ENCODE peak calls at places on chromosomes 5 and 9, in eight cellular contexts. Y is left colon; A is HFFc6; H is iPS-NIHi11; K is stimulated activated CD8-positive, alpha-beta memory T cell treated with anti-CD3 and anti-CD28 coated beads, Interleukin-7, amount 100 ng/mL, for 1 hour; C is AG08395; V is MCF 10A; P is astrocyte of the cerebellum. N is an unnamed sample.

GRCh38 chr9:76868897-76869296 is 37.0 kb downstream of the PRUNE2 start:
- DNase-seq in Y (no peak), V (no peak), C (no peak), K (no peak), H (no peak), A (no peak), P (no peak), N (no peak)

GRCh38 chr5:74763504-74763903 is 3.4 kb downstream of the GFM2 start:
- DNase-seq in V (no peak), K (no peak), A (no peak), H (no peak), P (no peak), C (no peak), Y (no peak), N (no peak)

GRCh38 chr9:110947645-110948044 is 90.6 kb downstream of the LPAR1 start:
- DNase-seq in K (no peak), H (no peak), C (no peak), Y (no peak), A (no peak), P (no peak), V (no peak), N (no peak)

GRCh38 chr9:18297532-18297872 is 176.5 kb upstream of the ADAMTSL1 start:
- DNase-seq in H (peak; percentile 63), K (no peak), V (peak; percentile 45), Y (no peak), C (no peak), P (no peak), A (no peak), N (peak; percentile 76)

GRCh38 chr9:78207319-78207718 is 28.6 kb upstream of the CEP78 start:
- DNase-seq in P (no peak), C (no peak), A (no peak), V (no peak), H (no peak), K (no peak), Y (no peak), N (no peak)

GRCh38 chr5:146076455-146076854 is 28.9 kb downstream of the PLAC8L1 start:
- DNase-seq in P (no peak), K (no peak), H (no peak), C (no peak), A (no peak), V (no peak), Y (no peak), N (peak; percentile 34)

GRCh38 chr5:116409591-116410296 is 164.9 kb downstream of the SEMA6A start:
- DNase-seq in C (no peak), V (no peak), A (no peak), K (no peak), P (no peak), H (no peak), Y (no peak), N (no peak)

GRCh38 chr9:966936-967335 is 9.5 kb upstream of the DMRT3 start:
- DNase-seq in P (no peak), Y (no peak), K (no peak), C (no peak), A (no peak), V (no peak), H (no peak), N (no peak)

GRCh38 chr5:143059355-143059754 is 289.2 kb downstream of the ARHGAP26 start:
- DNase-seq in Y (no peak), K (no peak), P (no peak), A (no peak), V (no peak), C (no peak), H (no peak), N (no peak)

GRCh38 chr5:75140277-75140676 is 87.9 kb upstream of the GCNT4 start:
- DNase-seq in P (no peak), C (no peak), Y (no peak), V (no peak), H (no peak), A (no peak), K (no peak), N (no peak)

GRCh38 chr5:98767563-98767962 is 5.9 kb upstream of the RGMB start:
- DNase-seq in A (no peak), K (no peak), Y (no peak), C (no peak), V (no peak), H (no peak), P (no peak), N (no peak)

GRCh38 chr9:122221223-122221811 is 7.4 kb downstream of the LHX6 start:
- DNase-seq in Y (no peak), P (no peak), V (no peak), K (no peak), A (no peak), H (peak; percentile 69), C (no peak), N (peak; percentile 90)

GRCh38 chr5:54558362-54558761 is 40.8 kb downstream of the SNX18 start:
- DNase-seq in K (no peak), P (no peak), C (no peak), H (no peak), V (no peak), Y (no peak), A (no peak), N (no peak)

GRCh38 chr5:135539430-135540005 is 3.8 kb upstream of the NEUROG1 start:
- DNase-seq in P (no peak), Y (no peak), A (no peak), C (no peak), H (no peak), V (no peak), K (no peak), N (no peak)